ENCODE peak calls at places on chromosomes 16 and 17, in nine cellular contexts. R is effector CD4-positive, alpha-beta T cell; Z is stimulated activated CD8-positive, alpha-beta memory T cell treated with anti-CD3 and anti-CD28 coated beads, Interleukin-15, amount 100 ng/mL, for 48 hours; F is kidney glomerular epithelial cell; T is prostate gland; E is H9; M is stimulated activated CD4-positive, alpha-beta T cell treated with anti-CD3 and anti-CD28 coated beads, Interleukin-1b, Interleukin-23, amount 100 ng/mL, for 48 hours; Q is activated naive CD8-positive, alpha-beta T cell treated with anti-CD3 and anti-CD28 coated beads, Interleukin-2, amount 50 U/mL, for 24 hours; X is NCI-H2029. H is an unnamed sample.

GRCh38 chr17:77640916-77641605 is 317.4 kb upstream of the TNRC6C start:
- DNase-seq in R (no peak), Z (no peak), F (no peak), T (no peak), E (peak), M (no peak), Q (no peak), X (no peak), H (no peak)

GRCh38 chr17:54085934-54086333 is 263.2 kb downstream of the KIF2B start:
- DNase-seq in R (no peak), Z (no peak), F (no peak), T (no peak), E (peak), M (no peak), Q (no peak), X (no peak), H (no peak)

GRCh38 chr17:80361495-80362220 is 53.3 kb upstream of the ENDOV start:
- DNase-seq in R (no peak), Z (no peak), F (no peak), T (no peak), E (peak), M (no peak), Q (peak), X (no peak), H (no peak)

GRCh38 chr17:50020841-50021599 is 26.0 kb upstream of the DLX3 start:
- DNase-seq in R (no peak), Z (no peak), F (no peak), T (no peak), E (no peak), M (no peak), Q (no peak), X (no peak), H (no peak)

GRCh38 chr16:2769675-2770056 is 7.4 kb downstream of the ELOB start:
- DNase-seq in R (no peak), Z (no peak), F (no peak), T (no peak), E (no peak), M (no peak), Q (no peak), X (no peak), H (no peak)

GRCh38 chr17:63855185-63855584 is 12.7 kb upstream of the SMARCD2 start:
- DNase-seq in R (no peak), Z (no peak), F (no peak), T (no peak), E (no peak), M (no peak), Q (no peak), X (no peak), H (no peak)

GRCh38 chr16:65254144-65254543 is 132.3 kb upstream of the CDH11 start:
- DNase-seq in R (no peak), Z (no peak), F (no peak), T (no peak), E (no peak), M (no peak), Q (no peak), X (no peak), H (no peak)

GRCh38 chr16:79008036-79008868 is 592.3 kb downstream of the MAF start:
- DNase-seq in R (no peak), Z (no peak), F (no peak), T (no peak), E (no peak), M (peak), Q (no peak), X (peak), H (no peak)

GRCh38 chr17:58630883-58631522 is 60.8 kb downstream of the TEX14 start:
- DNase-seq in R (no peak), Z (peak), F (no peak), T (peak), E (peak), M (peak), Q (peak), X (peak), H (no peak)

GRCh38 chr16:53043986-53044571 is 8.6 kb downstream of the CHD9NB start:
- DNase-seq in R (no peak), Z (no peak), F (peak), T (peak), E (peak), M (no peak), Q (no peak), X (no peak), H (no peak)

GRCh38 chr16:58196898-58197313 is 1.0 kb downstream of the CSNK2A2 start:
- DNase-seq in R (no peak), Z (no peak), F (no peak), T (no peak), E (no peak), M (no peak), Q (no peak), X (no peak), H (no peak)

GRCh38 chr16:58057126-58057525 is 31.6 kb downstream of the MMP15 start:
- DNase-seq in R (no peak), Z (no peak), F (no peak), T (no peak), E (no peak), M (no peak), Q (no peak), X (no peak), H (no peak)

GRCh38 chr16:89641719-89642187 is 15.8 kb downstream of the CHMP1A start:
- DNase-seq in R (no peak), Z (no peak), F (peak), T (no peak), E (no peak), M (no peak), Q (no peak), X (no peak), H (no peak)

GRCh38 chr16:85564277-85565051 is 48.7 kb upstream of the GSE1 start:
- DNase-seq in R (peak), Z (peak), F (no peak), T (no peak), E (no peak), M (peak), Q (peak), X (no peak), H (no peak)

GRCh38 chr17:27956601-27957445 is 63.7 kb upstream of the LYRM9 start:
- DNase-seq in R (no peak), Z (no peak), F (no peak), T (no peak), E (no peak), M (no peak), Q (no peak), X (no peak), H (no peak)

GRCh38 chr17:44269118-44269794 is 1.3 kb upstream of the SLC4A1 start:
- DNase-seq in R (no peak), Z (no peak), F (no peak), T (no peak), E (no peak), M (no peak), Q (no peak), X (no peak), H (no peak)

GRCh38 chr16:46768809-46769208 is 20.7 kb upstream of the MYLK3 start:
- DNase-seq in R (no peak), Z (no peak), F (no peak), T (no peak), E (no peak), M (no peak), Q (no peak), X (peak), H (no peak)

GRCh38 chr17:12041316-12041715 is 20.6 kb downstream of the MAP2K4 start:
- DNase-seq in R (no peak), Z (no peak), F (peak), T (no peak), E (no peak), M (no peak), Q (no peak), X (no peak), H (no peak)

GRCh38 chr16:83397601-83398000 is 410.2 kb upstream of the HSBP1 start:
- DNase-seq in R (no peak), Z (no peak), F (no peak), T (peak), E (no peak), M (no peak), Q (no peak), X (no peak), H (no peak)

GRCh38 chr16:12229759-12230594 is 253.4 kb downstream of the SNX29 start:
- DNase-seq in R (no peak), Z (no peak), F (no peak), T (no peak), E (no peak), M (no peak), Q (no peak), X (peak), H (no peak)

GRCh38 chr16:22641030-22641671 is 130.5 kb downstream of the NPIPB5 start:
- DNase-seq in R (no peak), Z (no peak), F (peak), T (no peak), E (peak), M (no peak), Q (no peak), X (no peak), H (no peak)

GRCh38 chr17:557371-557770 is 157.3 kb downstream of the VPS53 start:
- DNase-seq in R (no peak), Z (no peak), F (peak), T (no peak), E (no peak), M (no peak), Q (no peak), X (no peak), H (no peak)

GRCh38 chr17:17780941-17781590 is 55.7 kb downstream of the SREBF1 start:
- DNase-seq in R (no peak), Z (no peak), F (peak), T (no peak), E (peak), M (no peak), Q (no peak), X (no peak), H (no peak)

GRCh38 chr16:73231969-73232554 is 184.1 kb upstream of the ZFHX3 start:
- DNase-seq in R (no peak), Z (no peak), F (no peak), T (no peak), E (no peak), M (no peak), Q (no peak), X (no peak), H (no peak)

GRCh38 chr17:12815642-12816141 is 26.4 kb downstream of the ARHGAP44 start:
- DNase-seq in R (no peak), Z (no peak), F (no peak), T (no peak), E (no peak), M (no peak), Q (no peak), X (no peak), H (no peak)

GRCh38 chr17:78904371-78904770 is 1.4 kb upstream of the CEP295NL start:
- DNase-seq in R (no peak), Z (no peak), F (no peak), T (no peak), E (no peak), M (no peak), Q (no peak), X (no peak), H (no peak)

GRCh38 chr17:4116516-4116915 is 26.3 kb downstream of the ZZEF1 start:
- DNase-seq in R (no peak), Z (no peak), F (no peak), T (no peak), E (no peak), M (no peak), Q (no peak), X (no peak), H (no peak)

GRCh38 chr17:45729284-45729907 is 54.7 kb upstream of the CRHR1 start:
- DNase-seq in R (no peak), Z (no peak), F (no peak), T (no peak), E (peak), M (no peak), Q (no peak), X (peak), H (no peak)

GRCh38 chr17:28744104-28744801 is 442 bp downstream of the TRAF4 start:
- DNase-seq in R (peak), Z (peak), F (no peak), T (no peak), E (peak), M (peak), Q (peak), X (no peak), H (peak)

GRCh38 chr17:40168262-40168832 is 8.9 kb upstream of the RAPGEFL1 start:
- DNase-seq in R (peak), Z (no peak), F (peak), T (peak), E (peak), M (no peak), Q (no peak), X (peak), H (peak)

GRCh38 chr17:14882131-14882530 is 383.0 kb downstream of the PMP22 start:
- DNase-seq in R (no peak), Z (no peak), F (no peak), T (no peak), E (no peak), M (no peak), Q (no peak), X (no peak), H (no peak)

GRCh38 chr16:88655733-88656281 is 5.0 kb upstream of the CYBA start:
- DNase-seq in R (no peak), Z (no peak), F (peak), T (no peak), E (no peak), M (no peak), Q (no peak), X (no peak), H (no peak)

GRCh38 chr16:46949216-46949892 is 24.1 kb downstream of the DNAJA2 start:
- DNase-seq in R (no peak), Z (no peak), F (no peak), T (no peak), E (no peak), M (peak), Q (peak), X (no peak), H (no peak)